ENCODE peak calls at places on chromosomes 4 and X, in ten cellular contexts. U is NCI-H1694 treated with DMSO at 0.1 percent for 48 hours; N is GM18507; Q is cardiac muscle cell; S is activated T-helper 1 cell treated with anti-CD3 and anti-CD28 coated beads, Interleukin-12 subunit alpha, Interleukin-12 subunit beta, Interleukin-2, Interleukin-4 antibody, amounts not matched to agents 30 ng/mL and 10 ng/mL and 1 ng/mL, durations not matched to agents 14 hours and 24 hours and 36 hours; P is stimulated activated naive CD8-positive, alpha-beta T cell treated with anti-CD3 and anti-CD28 coated beads, Interleukin-15, Interleukin-2, amounts not matched to agents 100 U/mL and 50 U/mL, for 24 hours; K is small intestine; A is adipocyte; O is immature natural killer cell; V is fibroblast of lung. J is an unnamed sample.

GRCh38 chr4:115165503-115165902 is 52.1 kb upstream of the NDST4 start:
- DNase-seq in U (no peak), N (no peak), Q (no peak), S (no peak), P (no peak), K (no peak), A (no peak), O (no peak), V (no peak), J (no peak)

GRCh38 chr4:154616731-154617130 is 4.3 kb upstream of the FGG start:
- DNase-seq in U (no peak), N (no peak), Q (no peak), S (no peak), P (no peak), K (peak), A (no peak), O (no peak), V (no peak), J (no peak)

GRCh38 chrX:95716841-95717240 is 967.8 kb upstream of the DIAPH2 start:
- DNase-seq in U (no peak), N (no peak), Q (no peak), S (no peak), P (no peak), K (no peak), A (no peak), O (no peak), V (no peak), J (no peak)

GRCh38 chr4:121277194-121278105 is 103.4 kb downstream of the QRFPR start:
- DNase-seq in U (no peak), N (no peak), Q (no peak), S (no peak), P (no peak), K (no peak), A (no peak), O (no peak), V (no peak), J (peak)

GRCh38 chr4:21765810-21766407 is 182.7 kb downstream of the KCNIP4 start:
- DNase-seq in U (peak), N (no peak), Q (peak), S (no peak), P (peak), K (peak), A (peak), O (peak), V (peak), J (peak)

GRCh38 chrX:81390244-81390643 is 188.3 kb downstream of the SH3BGRL start:
- DNase-seq in U (no peak), N (no peak), Q (no peak), S (no peak), P (no peak), K (peak), A (no peak), O (no peak), V (no peak), J (no peak)

GRCh38 chr4:147160908-147161513 is 215.3 kb upstream of the TTC29 start:
- DNase-seq in U (peak), N (peak), Q (peak), S (no peak), P (no peak), K (peak), A (peak), O (peak), V (peak), J (peak)

GRCh38 chr4:160772668-160773067 is 1391.1 kb downstream of the FSTL5 start:
- DNase-seq in U (no peak), N (no peak), Q (no peak), S (no peak), P (no peak), K (no peak), A (no peak), O (no peak), V (no peak), J (no peak)

GRCh38 chrX:78964598-78964997 is 19.4 kb downstream of the P2RY10 start:
- DNase-seq in U (no peak), N (no peak), Q (no peak), S (no peak), P (no peak), K (no peak), A (no peak), O (no peak), V (no peak), J (no peak)

GRCh38 chr4:157172011-157172410 is 48.5 kb upstream of the GRIA2 start:
- DNase-seq in U (peak), N (no peak), Q (peak), S (no peak), P (no peak), K (no peak), A (peak), O (no peak), V (peak), J (no peak)

GRCh38 chr4:47209833-47210232 is 178.5 kb downstream of the GABRB1 start:
- DNase-seq in U (no peak), N (no peak), Q (peak), S (no peak), P (no peak), K (no peak), A (peak), O (no peak), V (peak), J (no peak)

GRCh38 chr4:123505077-123505456 is 108.5 kb downstream of the SPRY1 start:
- DNase-seq in U (no peak), N (no peak), Q (peak), S (no peak), P (no peak), K (peak), A (peak), O (no peak), V (peak), J (no peak)

GRCh38 chrX:131711478-131711867 is 167.6 kb downstream of the OR13H1 start:
- DNase-seq in U (no peak), N (no peak), Q (no peak), S (no peak), P (no peak), K (no peak), A (no peak), O (no peak), V (no peak), J (no peak)

GRCh38 chr4:156595041-156595440 is 376.6 kb downstream of the PDGFC start:
- DNase-seq in U (no peak), N (no peak), Q (no peak), S (no peak), P (no peak), K (no peak), A (no peak), O (no peak), V (no peak), J (no peak)

GRCh38 chr4:87839309-87839946 is 6.7 kb downstream of the MEPE start:
- DNase-seq in U (peak), N (peak), Q (peak), S (no peak), P (no peak), K (peak), A (peak), O (no peak), V (peak), J (peak)

GRCh38 chrX:153948002-153948466 is 3.6 kb upstream of the RENBP start:
- DNase-seq in U (no peak), N (no peak), Q (no peak), S (no peak), P (no peak), K (no peak), A (no peak), O (no peak), V (no peak), J (no peak)

GRCh38 chr4:119124314-119124713 is 11.3 kb upstream of the MYOZ2 start:
- DNase-seq in U (no peak), N (no peak), Q (peak), S (no peak), P (no peak), K (no peak), A (peak), O (no peak), V (peak), J (no peak)

GRCh38 chr4:108171541-108172230 is 3.0 kb upstream of the LEF1 start:
- DNase-seq in U (no peak), N (no peak), Q (no peak), S (peak), P (peak), K (no peak), A (peak), O (peak), V (no peak), J (no peak)

GRCh38 chrX:129695535-129695934 is 40.8 kb upstream of the APLN start:
- DNase-seq in U (no peak), N (no peak), Q (no peak), S (no peak), P (no peak), K (no peak), A (no peak), O (no peak), V (no peak), J (no peak)

GRCh38 chr4:48578132-48578964 is 88.3 kb downstream of the ZAR1 start:
- DNase-seq in U (peak), N (no peak), Q (peak), S (peak), P (peak), K (peak), A (peak), O (peak), V (peak), J (peak)

GRCh38 chr4:74158561-74159396 is 861 bp downstream of the MTHFD2L start:
- DNase-seq in U (peak), N (no peak), Q (peak), S (no peak), P (no peak), K (peak), A (peak), O (no peak), V (peak), J (no peak)

GRCh38 chr4:93791570-93792195 is 36.9 kb upstream of the ATOH1 start:
- DNase-seq in U (peak), N (peak), Q (peak), S (no peak), P (peak), K (peak), A (peak), O (no peak), V (peak), J (peak)

GRCh38 chrX:104113237-104113965 is 1.1 kb downstream of the ZCCHC18 start:
- DNase-seq in U (peak), N (no peak), Q (peak), S (peak), P (peak), K (peak), A (peak), O (peak), V (peak), J (peak)

GRCh38 chr4:114156371-114156770 is 176.9 kb upstream of the ARSJ start:
- DNase-seq in U (no peak), N (no peak), Q (no peak), S (no peak), P (no peak), K (no peak), A (no peak), O (no peak), V (peak), J (peak)

GRCh38 chr4:3766207-3766790 is at the start of gene ADRA2C:
- DNase-seq in U (no peak), N (no peak), Q (peak), S (no peak), P (peak), K (no peak), A (peak), O (no peak), V (no peak), J (no peak)

GRCh38 chr4:145614235-145614615 is 5.0 kb upstream of the MMAA start:
- DNase-seq in U (no peak), N (no peak), Q (no peak), S (no peak), P (no peak), K (no peak), A (no peak), O (no peak), V (no peak), J (no peak)

GRCh38 chrX:107559506-107559905 is 68.8 kb upstream of the PRPS1 start:
- DNase-seq in U (no peak), N (no peak), Q (no peak), S (no peak), P (no peak), K (no peak), A (no peak), O (no peak), V (no peak), J (no peak)

GRCh38 chr4:72394264-72394663 is 174.8 kb downstream of the ADAMTS3 start:
- DNase-seq in U (no peak), N (no peak), Q (peak), S (no peak), P (no peak), K (no peak), A (no peak), O (no peak), V (no peak), J (no peak)

GRCh38 chrX:137565921-137566745 is at the start of gene ZIC3:
- DNase-seq in U (no peak), N (no peak), Q (peak), S (no peak), P (no peak), K (peak), A (peak), O (peak), V (peak), J (peak)

GRCh38 chr4:16952462-16952871 is 54.0 kb upstream of the LDB2 start:
- DNase-seq in U (no peak), N (no peak), Q (peak), S (no peak), P (no peak), K (no peak), A (peak), O (no peak), V (peak), J (no peak)

GRCh38 chr4:121217385-121217784 is 53.3 kb upstream of the TNIP3 start:
- DNase-seq in U (no peak), N (no peak), Q (peak), S (no peak), P (no peak), K (no peak), A (peak), O (no peak), V (peak), J (no peak)

GRCh38 chr4:156767911-156768415 is 203.6 kb downstream of the PDGFC start:
- DNase-seq in U (no peak), N (no peak), Q (no peak), S (no peak), P (no peak), K (no peak), A (no peak), O (no peak), V (no peak), J (no peak)

GRCh38 chr4:23904639-23905061 is 14.8 kb upstream of the PPARGC1A start:
- DNase-seq in U (no peak), N (no peak), Q (no peak), S (no peak), P (no peak), K (no peak), A (no peak), O (no peak), V (no peak), J (no peak)

GRCh38 chr4:78748361-78748760 is 27.8 kb upstream of the BMP2K start:
- DNase-seq in U (no peak), N (no peak), Q (no peak), S (no peak), P (no peak), K (no peak), A (no peak), O (no peak), V (no peak), J (no peak)

GRCh38 chr4:90540536-90540935 is 413.3 kb downstream of the CCSER1 start:
- DNase-seq in U (no peak), N (no peak), Q (no peak), S (no peak), P (no peak), K (no peak), A (no peak), O (no peak), V (no peak), J (no peak)

GRCh38 chr4:128311659-128312392 is 24.2 kb upstream of the PGRMC2 start:
- DNase-seq in U (no peak), N (no peak), Q (no peak), S (no peak), P (no peak), K (peak), A (no peak), O (no peak), V (no peak), J (no peak)

GRCh38 chr4:139934786-139935330 is 219.1 kb downstream of the MAML3 start:
- DNase-seq in U (no peak), N (no peak), Q (no peak), S (no peak), P (no peak), K (peak), A (no peak), O (no peak), V (no peak), J (no peak)

GRCh38 chr4:169766741-169767140 is 9.0 kb upstream of the HPF1 start:
- DNase-seq in U (no peak), N (no peak), Q (no peak), S (no peak), P (no peak), K (no peak), A (no peak), O (no peak), V (no peak), J (no peak)

GRCh38 chr4:155392486-155393184 is 15.9 kb upstream of the MAP9 start:
- DNase-seq in U (no peak), N (no peak), Q (peak), S (no peak), P (no peak), K (no peak), A (peak), O (no peak), V (peak), J (peak)